ENCODE peak calls at places on chromosomes 12 and 14, in four cellular contexts. M is tibial nerve, D is fibroblast of lung, R is adipocyte. G is an unnamed sample.
A peak's percentile ranks its signal among the peaks of the same experiment; 100 is the strongest.

GRCh38 chr14:79407572-79407971 is 803.7 kb downstream of the DIO2 start:
- DNase-seq in D (no peak), M (no peak), R (no peak), G (no peak)

GRCh38 chr12:65734226-65734625 is 90.1 kb upstream of the HMGA2 start:
- DNase-seq in M (no peak), R (no peak), D (no peak), G (no peak)

GRCh38 chr12:2129076-2129475 is 76.3 kb downstream of the CACNA1C start:
- DNase-seq in D (peak; percentile 50), R (peak; percentile 88), M (no peak), G (no peak)

GRCh38 chr14:93112891-93113677 is 2.6 kb downstream of the ITPK1 start:
- DNase-seq in M (peak; percentile 95), R (peak; percentile 96), D (peak; percentile 69), G (peak; percentile 80)

GRCh38 chr12:75631809-75632208 is 120.4 kb upstream of the KRR1 start:
- DNase-seq in M (no peak), R (no peak), D (no peak), G (no peak)

GRCh38 chr12:23585156-23585781 is 364.2 kb downstream of the SOX5 start:
- DNase-seq in M (no peak), D (no peak), R (no peak), G (no peak)

GRCh38 chr12:12974211-12974610 is 22.2 kb upstream of the GPRC5D start:
- DNase-seq in M (no peak), R (no peak), D (no peak), G (no peak)

GRCh38 chr12:122871851-122872785 is 23.8 kb downstream of the VPS37B start:
- DNase-seq in M (peak; percentile 74), D (peak; percentile 86), R (peak; percentile 82), G (peak; percentile 85)

GRCh38 chr12:44709166-44709565 is 166.9 kb downstream of the NELL2 start:
- DNase-seq in M (no peak), R (no peak), D (no peak), G (no peak)

GRCh38 chr12:107847830-107848229 is 73.3 kb downstream of the ASCL4 start:
- DNase-seq in M (no peak), D (no peak), R (no peak), G (no peak)

GRCh38 chr14:96165493-96166474 is 38.9 kb upstream of the BDKRB2 start:
- DNase-seq in D (no peak), R (no peak), M (no peak), G (no peak)

GRCh38 chr12:96457191-96457930 is 32.0 kb upstream of the CFAP54 start:
- DNase-seq in D (peak; percentile 17), R (no peak), M (no peak), G (no peak)

GRCh38 chr14:77485256-77485655 is 13.4 kb downstream of the ISM2 start:
- DNase-seq in D (peak; percentile 5), M (no peak), R (peak; percentile 5), G (no peak)

GRCh38 chr14:89188492-89188891 is 228.5 kb downstream of the FOXN3 start:
- DNase-seq in D (no peak), M (no peak), R (peak; percentile 46), G (no peak)

GRCh38 chr12:132014915-132015280 is 65.2 kb downstream of the EP400 start:
- DNase-seq in M (no peak), R (no peak), D (no peak), G (no peak)

GRCh38 chr14:23122086-23122485 is 3.0 kb upstream of the CEBPE start:
- DNase-seq in D (no peak), M (no peak), R (no peak), G (no peak)

GRCh38 chr12:106753526-106753925 is 21.0 kb upstream of the RIC8B start:
- DNase-seq in R (no peak), D (no peak), M (no peak), G (peak; percentile 18)

GRCh38 chr14:54105898-54106297 is 149.3 kb upstream of the BMP4 start:
- DNase-seq in M (no peak), D (no peak), R (no peak), G (no peak)

GRCh38 chr14:81396108-81396507 is 4.0 kb downstream of the STON2 start:
- DNase-seq in M (no peak), R (no peak), D (peak; percentile 22), G (no peak)

GRCh38 chr14:69314327-69314726 is 54.4 kb downstream of the GALNT16 start:
- DNase-seq in R (no peak), M (no peak), D (no peak), G (no peak)

GRCh38 chr14:69049675-69050074 is 70.6 kb upstream of the ACTN1 start:
- DNase-seq in R (peak; percentile 94), M (peak; percentile 79), D (peak; percentile 86), G (no peak)

GRCh38 chr14:61527325-61528100 is 167.8 kb upstream of the HIF1A start:
- DNase-seq in M (no peak), R (peak; percentile 60), D (peak; percentile 93), G (no peak)

GRCh38 chr14:69945905-69946304 is 66.7 kb downstream of the SMOC1 start:
- DNase-seq in M (no peak), R (no peak), D (no peak), G (no peak)

GRCh38 chr14:94945615-94946014 is 175.7 kb upstream of the GSC start:
- DNase-seq in M (no peak), R (no peak), D (no peak), G (no peak)

GRCh38 chr12:114319422-114319821 is 86.5 kb downstream of the TBX5 start:
- DNase-seq in M (no peak), D (peak; percentile 94), R (no peak), G (no peak)

GRCh38 chr12:79827484-79827883 is 107.4 kb downstream of the PPP1R12A start:
- DNase-seq in R (no peak), D (no peak), M (no peak), G (no peak)

GRCh38 chr12:46964496-46965098 is 114.8 kb upstream of the PCED1B start:
- DNase-seq in R (no peak), D (peak; percentile 88), M (no peak), G (no peak)

GRCh38 chr12:57550628-57551549 is 1.0 kb downstream of the KIF5A start:
- DNase-seq in D (no peak), R (no peak), M (no peak), G (no peak)

GRCh38 chr14:38070213-38070612 is 137.5 kb upstream of the SSTR1 start:
- DNase-seq in D (no peak), R (no peak), M (no peak), G (no peak)

GRCh38 chr12:97308576-97309198 is 153.9 kb upstream of the RMST start:
- DNase-seq in D (peak; percentile 54), M (peak; percentile 76), R (peak; percentile 80), G (no peak)

GRCh38 chr12:128905003-128905544 is 51.8 kb downstream of the GLT1D1 start:
- DNase-seq in R (no peak), M (no peak), D (no peak), G (no peak)

GRCh38 chr14:97459180-97459579 is 662.0 kb downstream of the VRK1 start:
- DNase-seq in R (no peak), D (no peak), M (no peak), G (peak; percentile 6)

GRCh38 chr12:1880876-1881275 is 37.6 kb downstream of the CACNA2D4 start:
- DNase-seq in R (no peak), M (no peak), D (no peak), G (no peak)

GRCh38 chr12:121968880-121969279 is 50.5 kb downstream of the CFAP251 start:
- DNase-seq in D (no peak), R (no peak), M (peak; percentile 11), G (peak; percentile 32)

GRCh38 chr14:68279437-68279720 is 459.8 kb downstream of the RAD51B start:
- DNase-seq in M (no peak), R (no peak), D (no peak), G (no peak)

DNA sequence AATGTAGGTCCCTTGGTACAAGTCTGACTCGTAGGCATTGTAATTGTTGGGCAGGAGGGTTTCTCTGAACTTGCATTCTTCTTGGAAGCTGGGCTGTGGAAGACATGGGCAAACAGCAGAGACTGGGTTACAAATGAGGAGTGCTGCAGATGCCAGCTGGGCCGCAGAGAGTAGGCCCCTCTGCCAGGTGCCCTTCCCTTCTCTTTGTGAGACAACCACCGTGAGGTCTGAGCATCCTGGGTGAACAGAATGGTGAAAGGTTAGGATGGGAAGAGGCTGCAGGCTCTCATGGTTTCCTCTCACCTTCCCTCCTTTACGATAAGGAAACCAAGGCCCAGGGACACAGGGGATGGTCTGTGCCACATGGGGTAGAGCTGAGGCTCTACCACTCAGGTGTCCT is 11.3 kb downstream of the FGF6 start:
- DNase-seq in M (no peak), D (no peak), R (no peak), G (no peak)
- H3K4me1 ChIP-seq in M (no peaks in the 10 kb centered on the region), D (no peaks in the 10 kb centered on the region), R (no peaks in the 10 kb centered on the region), G (no peaks in the 10 kb centered on the region)

DNA sequence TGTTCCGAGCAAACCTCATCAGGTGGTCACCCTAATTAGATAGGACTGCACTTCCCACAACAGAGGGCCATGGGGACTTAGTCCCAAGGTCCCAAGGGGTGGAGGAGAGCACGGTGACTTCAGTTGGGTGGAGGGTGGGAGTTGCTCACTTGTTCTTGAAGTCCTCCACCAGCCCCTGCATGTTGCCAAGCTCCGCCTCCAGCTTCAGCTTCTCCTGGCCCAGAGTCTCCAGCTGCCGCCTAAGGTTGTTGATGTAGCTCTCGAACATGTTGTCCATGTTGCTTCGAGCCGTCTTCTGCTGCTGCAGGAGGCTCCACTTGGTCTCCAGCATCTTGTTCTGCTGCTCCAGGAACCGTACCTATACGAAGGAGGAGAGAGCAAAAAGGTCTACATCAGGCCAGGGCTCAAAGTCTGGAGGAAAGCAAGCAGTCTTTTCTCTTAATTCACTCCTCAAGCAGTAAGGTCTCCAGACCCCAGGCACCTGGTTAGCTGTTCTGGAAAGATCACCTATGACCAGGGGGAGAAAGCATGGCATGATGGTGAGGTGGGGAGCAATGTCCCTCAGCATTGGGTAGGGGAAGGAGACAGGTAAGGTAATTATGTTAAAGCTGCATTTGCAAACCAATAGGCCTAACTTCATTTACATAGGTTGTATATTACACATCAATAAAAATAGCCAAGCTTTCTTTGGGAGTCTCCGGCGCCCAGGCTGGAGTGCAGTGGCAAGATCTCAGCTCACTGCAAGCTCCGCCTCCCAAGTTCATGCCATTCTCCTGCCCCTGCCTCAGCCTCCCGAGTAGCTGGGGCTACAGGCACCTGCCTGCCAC is 2.9 kb downstream of the KRT8 start:
- DNase-seq in R (no peak), D (no peak), M (no peak), G (peak; percentile 54)
- H3K4me3 ChIP-seq in R (no peak overlapping the region), D (no peak overlapping the region), M (no peak overlapping the region), G (peak overlapping the region; percentile 81)

GRCh38 chr12:104344682-104345081 is 41.1 kb downstream of the EID3 start:
- DNase-seq in R (no peak), M (no peak), D (no peak), G (no peak)
- H3K36me3 ChIP-seq in R (peaks cover 98% of the 10 kb centered on the region), M (peaks cover 11% of the 10 kb centered on the region), D (peaks cover 41% of the 10 kb centered on the region), G (no peaks in the 10 kb centered on the region)

GRCh38 chr14:24231263-24232120 is 675 bp downstream of the NEDD8 start:
- DNase-seq in M (no peak), D (no peak), R (peak; percentile 21), G (no peak)

GRCh38 chr14:24232645-24233537 is at the start of gene GMPR2:
- DNase-seq in D (no peak), M (no peak), R (peak; percentile 38), G (no peak)

GRCh38 chr14:24232121-24232644 is at the start of gene NEDD8:
- DNase-seq in R (peak; percentile 95), D (peak; percentile 94), M (peak; percentile 91), G (peak; percentile 90)

GRCh38 chr14:24234095-24235020 is 1.6 kb downstream of the GMPR2 start:
- DNase-seq in D (no peak), M (no peak), R (no peak), G (no peak)

DNA sequence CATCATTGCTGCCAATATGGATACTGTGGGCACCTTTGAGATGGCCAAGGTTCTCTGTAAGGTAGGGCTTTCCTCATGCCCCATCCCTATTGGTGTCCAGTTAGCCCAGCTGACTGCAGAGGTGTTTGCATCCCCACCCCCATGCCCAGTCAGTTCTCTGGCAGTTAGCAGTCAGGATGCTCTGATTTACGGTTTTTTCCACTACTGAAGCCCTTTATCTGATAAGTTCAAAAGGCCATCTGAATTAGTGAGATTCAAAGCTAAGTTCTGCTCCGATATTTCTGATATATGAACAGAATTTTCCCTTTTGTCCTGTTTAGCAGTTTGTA is 773 bp downstream of the GMPR2 start:
- DNase-seq in M (no peak), D (no peak), R (no peak), G (no peak)
- H3K4me1 ChIP-seq in M (peaks cover 17% of the 10 kb centered on the region), D (peaks cover 15% of the 10 kb centered on the region), R (peaks cover 40% of the 10 kb centered on the region), G (peaks cover 12% of the 10 kb centered on the region)

G was measured in mucosa of descending colon.